ENCODE peak calls at places on chromosomes 7 and 10, in seven cellular contexts. One of them, this sample, is unnamed.

GRCh38 chr7:142632291-142633134 is 116.8 kb upstream of the PRSS1 start:
- DNase-seq in fibroblast of the aortic adventitia: peak
- DNase-seq in BE2C: peak
- DNase-seq in Peyer's patch: peak
- DNase-seq in GM12865: peak
- DNase-seq in lower lobe of right lung: peak
- DNase-seq in mesenchymal stem cell: peak
- DNase-seq in this sample: peak

GRCh38 chr7:322111-322671 is 32.2 kb downstream of the FOXL3 start:
- DNase-seq in fibroblast of the aortic adventitia: peak
- DNase-seq in BE2C: peak
- DNase-seq in Peyer's patch: peak
- DNase-seq in GM12865: peak
- DNase-seq in lower lobe of right lung: peak
- DNase-seq in mesenchymal stem cell: peak
- DNase-seq in this sample: peak

GRCh38 chr7:1059200-1060091 is 15.1 kb downstream of the GPR146 start:
- DNase-seq in fibroblast of the aortic adventitia: no peak
- DNase-seq in BE2C: no peak
- DNase-seq in Peyer's patch: peak
- DNase-seq in GM12865: peak
- DNase-seq in lower lobe of right lung: peak
- DNase-seq in mesenchymal stem cell: no peak
- DNase-seq in this sample: peak

GRCh38 chr10:86520871-86521619 is 547 bp downstream of the WAPL start:
- DNase-seq in fibroblast of the aortic adventitia: peak
- DNase-seq in BE2C: peak
- DNase-seq in Peyer's patch: peak
- DNase-seq in GM12865: peak
- DNase-seq in lower lobe of right lung: peak
- DNase-seq in mesenchymal stem cell: peak
- DNase-seq in this sample: peak

GRCh38 chr7:41481353-41481752 is 221.5 kb downstream of the INHBA start:
- DNase-seq in fibroblast of the aortic adventitia: peak
- DNase-seq in BE2C: no peak
- DNase-seq in Peyer's patch: no peak
- DNase-seq in GM12865: no peak
- DNase-seq in lower lobe of right lung: no peak
- DNase-seq in mesenchymal stem cell: no peak
- DNase-seq in this sample: no peak

GRCh38 chr7:50865450-50865849 is 82.8 kb upstream of the GRB10 start:
- DNase-seq in fibroblast of the aortic adventitia: peak
- DNase-seq in BE2C: no peak
- DNase-seq in Peyer's patch: no peak
- DNase-seq in GM12865: no peak
- DNase-seq in lower lobe of right lung: no peak
- DNase-seq in mesenchymal stem cell: no peak
- DNase-seq in this sample: no peak

GRCh38 chr10:7667262-7668141 is 736 bp upstream of the ITIH5 start:
- DNase-seq in fibroblast of the aortic adventitia: no peak
- DNase-seq in BE2C: no peak
- DNase-seq in Peyer's patch: no peak
- DNase-seq in GM12865: no peak
- DNase-seq in lower lobe of right lung: no peak
- DNase-seq in mesenchymal stem cell: no peak
- DNase-seq in this sample: no peak

GRCh38 chr10:53487019-53487983 is 714.7 kb upstream of the MBL2 start:
- DNase-seq in fibroblast of the aortic adventitia: no peak
- DNase-seq in BE2C: peak
- DNase-seq in Peyer's patch: no peak
- DNase-seq in GM12865: no peak
- DNase-seq in lower lobe of right lung: no peak
- DNase-seq in mesenchymal stem cell: no peak
- DNase-seq in this sample: no peak

GRCh38 chr10:93475871-93476270 is 6.3 kb downstream of the MYOF start:
- DNase-seq in fibroblast of the aortic adventitia: peak
- DNase-seq in BE2C: no peak
- DNase-seq in Peyer's patch: no peak
- DNase-seq in GM12865: no peak
- DNase-seq in lower lobe of right lung: no peak
- DNase-seq in mesenchymal stem cell: peak
- DNase-seq in this sample: no peak

GRCh38 chr7:128055668-128056067 is 24.4 kb upstream of the LRRC4 start:
- DNase-seq in fibroblast of the aortic adventitia: no peak
- DNase-seq in BE2C: peak
- DNase-seq in Peyer's patch: no peak
- DNase-seq in GM12865: no peak
- DNase-seq in lower lobe of right lung: no peak
- DNase-seq in mesenchymal stem cell: peak
- DNase-seq in this sample: no peak

GRCh38 chr10:6473901-6474370 is 106.1 kb downstream of the PRKCQ start:
- DNase-seq in fibroblast of the aortic adventitia: peak
- DNase-seq in BE2C: no peak
- DNase-seq in Peyer's patch: no peak
- DNase-seq in GM12865: peak
- DNase-seq in lower lobe of right lung: no peak
- DNase-seq in mesenchymal stem cell: peak
- DNase-seq in this sample: no peak

GRCh38 chr7:107390921-107391320 is 78.9 kb upstream of the GPR22 start:
- DNase-seq in fibroblast of the aortic adventitia: no peak
- DNase-seq in BE2C: no peak
- DNase-seq in Peyer's patch: no peak
- DNase-seq in GM12865: no peak
- DNase-seq in lower lobe of right lung: no peak
- DNase-seq in mesenchymal stem cell: no peak
- DNase-seq in this sample: no peak

GRCh38 chr10:45464958-45465567 is 91.0 kb downstream of the ALOX5 start:
- DNase-seq in fibroblast of the aortic adventitia: peak
- DNase-seq in BE2C: peak
- DNase-seq in Peyer's patch: peak
- DNase-seq in GM12865: peak
- DNase-seq in lower lobe of right lung: peak
- DNase-seq in mesenchymal stem cell: peak
- DNase-seq in this sample: peak

GRCh38 chr7:19144661-19145428 is at the start of gene FERD3L:
- DNase-seq in fibroblast of the aortic adventitia: no peak
- DNase-seq in BE2C: peak
- DNase-seq in Peyer's patch: no peak
- DNase-seq in GM12865: no peak
- DNase-seq in lower lobe of right lung: no peak
- DNase-seq in mesenchymal stem cell: no peak
- DNase-seq in this sample: no peak

GRCh38 chr7:148697950-148698396 is 730 bp upstream of the CUL1 start:
- DNase-seq in fibroblast of the aortic adventitia: peak
- DNase-seq in BE2C: no peak
- DNase-seq in Peyer's patch: no peak
- DNase-seq in GM12865: no peak
- DNase-seq in lower lobe of right lung: no peak
- DNase-seq in mesenchymal stem cell: peak
- DNase-seq in this sample: peak

GRCh38 chr7:131040467-131040932 is 287.2 kb upstream of the MKLN1 start:
- DNase-seq in fibroblast of the aortic adventitia: peak
- DNase-seq in BE2C: peak
- DNase-seq in Peyer's patch: peak
- DNase-seq in GM12865: peak
- DNase-seq in lower lobe of right lung: no peak
- DNase-seq in mesenchymal stem cell: peak
- DNase-seq in this sample: peak

DNA sequence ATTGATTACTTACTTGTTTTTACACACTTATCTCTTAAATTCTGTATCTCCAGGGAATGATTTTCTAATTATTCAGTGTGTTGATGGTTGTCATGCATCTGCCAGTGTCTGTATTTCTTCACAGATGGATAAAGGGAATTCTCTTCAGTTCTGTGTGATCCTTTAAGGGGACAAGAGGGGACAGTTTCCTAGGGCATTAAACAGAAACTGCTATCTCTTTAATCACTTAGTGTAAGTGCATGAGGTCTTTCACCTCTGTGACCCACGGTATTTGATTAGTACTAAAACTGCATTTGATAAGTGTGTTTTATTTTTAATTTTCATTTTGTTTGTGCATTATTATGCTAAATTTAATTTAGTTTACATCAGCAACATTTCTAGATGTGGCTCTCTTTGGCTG is 26.6 kb upstream of the SEMA3D start:
- DNase-seq in fibroblast of the aortic adventitia: no peak
- DNase-seq in BE2C: no peak
- DNase-seq in Peyer's patch: no peak
- DNase-seq in GM12865: no peak
- DNase-seq in lower lobe of right lung: no peak
- DNase-seq in mesenchymal stem cell: no peak
- DNase-seq in this sample: no peak
- H3K4me3 ChIP-seq in fibroblast of the aortic adventitia: no peak
- H3K4me3 ChIP-seq in BE2C: no peak
- H3K4me3 ChIP-seq in Peyer's patch: no peak
- H3K4me3 ChIP-seq in GM12865: no peak
- H3K4me3 ChIP-seq in lower lobe of right lung: no peak
- H3K4me3 ChIP-seq in mesenchymal stem cell: no peak
- H3K4me3 ChIP-seq in this sample: no peak

DNA sequence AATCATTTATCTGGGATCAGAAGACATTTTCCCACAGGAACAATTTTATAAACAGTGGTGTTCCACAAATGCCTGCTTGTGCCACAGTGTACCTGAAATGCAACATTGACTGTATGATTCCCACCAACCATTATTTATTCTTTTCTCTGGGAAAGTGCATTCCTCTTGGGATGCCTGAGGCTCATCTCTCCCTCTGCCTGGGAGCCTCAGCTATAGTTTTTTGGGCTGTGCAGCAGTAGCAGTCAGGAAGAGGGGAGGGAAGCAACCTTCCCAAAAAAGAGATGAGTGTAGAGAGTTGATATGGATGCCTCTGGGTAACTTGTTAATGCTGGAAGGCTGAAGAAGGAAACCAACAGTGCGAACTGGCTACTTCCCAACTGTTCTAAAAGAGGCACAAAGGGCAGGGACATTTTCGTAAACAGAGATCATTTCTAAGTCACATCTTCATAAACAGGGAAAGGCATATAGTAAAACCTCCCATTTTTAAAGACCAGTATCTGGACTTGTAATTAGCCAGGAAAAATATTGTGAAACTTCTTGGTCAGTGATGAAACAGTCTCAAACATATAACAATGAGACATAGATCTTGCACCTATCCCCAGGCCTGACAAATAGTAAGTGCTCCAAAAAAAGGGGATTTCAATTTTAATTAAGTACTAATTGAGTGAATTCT is 1.4 kb upstream of the CALD1 start:
- DNase-seq in fibroblast of the aortic adventitia: peak
- DNase-seq in BE2C: no peak
- DNase-seq in Peyer's patch: no peak
- DNase-seq in GM12865: no peak
- DNase-seq in lower lobe of right lung: no peak
- DNase-seq in mesenchymal stem cell: peak
- DNase-seq in this sample: no peak
- H3K4me3 ChIP-seq in fibroblast of the aortic adventitia: no peak
- H3K4me3 ChIP-seq in BE2C: no peak
- H3K4me3 ChIP-seq in Peyer's patch: no peak
- H3K4me3 ChIP-seq in GM12865: no peak
- H3K4me3 ChIP-seq in lower lobe of right lung: no peak
- H3K4me3 ChIP-seq in mesenchymal stem cell: peak
- H3K4me3 ChIP-seq in this sample: no peak

DNA sequence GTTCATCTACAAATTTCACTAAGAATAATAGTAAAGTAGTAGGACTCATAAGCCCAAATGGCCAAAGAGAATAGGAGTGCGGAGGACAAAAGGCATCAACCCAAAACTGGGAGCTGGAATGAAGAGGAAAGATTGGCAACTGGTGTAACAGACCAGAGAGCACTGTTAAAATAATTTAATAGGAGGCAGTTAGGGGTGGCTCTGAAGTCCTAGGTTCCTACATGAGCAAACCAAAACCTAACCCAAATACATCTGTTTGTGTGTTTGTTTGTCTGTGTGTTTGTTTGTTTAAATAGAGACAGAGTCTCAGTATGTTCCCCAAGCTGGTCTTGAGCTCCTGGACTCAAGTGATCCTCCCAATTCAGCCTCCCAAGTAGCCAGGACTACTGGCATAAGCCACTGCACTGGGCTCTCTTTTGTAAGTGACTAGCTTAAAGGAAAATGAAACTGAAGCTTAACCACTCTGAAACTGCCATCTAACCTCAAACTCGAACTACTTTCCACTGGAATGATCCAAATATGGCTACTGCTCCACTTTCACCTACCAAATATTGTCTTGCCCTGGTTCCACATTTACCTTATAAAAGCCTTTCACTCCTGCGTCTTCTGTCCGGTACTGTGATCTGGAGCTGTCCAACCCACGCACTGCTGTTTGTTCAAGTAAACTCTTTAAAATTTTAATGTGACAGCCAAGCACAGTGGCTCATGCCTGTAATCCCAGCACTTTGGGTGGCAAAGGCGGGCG is 94.9 kb downstream of the AKR1D1 start:
- DNase-seq in fibroblast of the aortic adventitia: no peak
- DNase-seq in BE2C: no peak
- DNase-seq in Peyer's patch: no peak
- DNase-seq in GM12865: peak
- DNase-seq in lower lobe of right lung: no peak
- DNase-seq in mesenchymal stem cell: no peak
- DNase-seq in this sample: no peak
- H3K4me3 ChIP-seq in fibroblast of the aortic adventitia: no peak
- H3K4me3 ChIP-seq in BE2C: no peak
- H3K4me3 ChIP-seq in Peyer's patch: no peak
- H3K4me3 ChIP-seq in GM12865: no peak
- H3K4me3 ChIP-seq in lower lobe of right lung: no peak
- H3K4me3 ChIP-seq in mesenchymal stem cell: no peak
- H3K4me3 ChIP-seq in this sample: no peak

GRCh38 chr7:44201813-44202212 is 1.0 kb downstream of the YKT6 start:
- DNase-seq in fibroblast of the aortic adventitia: peak
- DNase-seq in BE2C: no peak
- DNase-seq in Peyer's patch: no peak
- DNase-seq in GM12865: no peak
- DNase-seq in lower lobe of right lung: no peak
- DNase-seq in mesenchymal stem cell: peak
- DNase-seq in this sample: no peak
- H3K4me3 ChIP-seq in fibroblast of the aortic adventitia: peak
- H3K4me3 ChIP-seq in BE2C: peak
- H3K4me3 ChIP-seq in Peyer's patch: peak
- H3K4me3 ChIP-seq in GM12865: peak
- H3K4me3 ChIP-seq in lower lobe of right lung: peak
- H3K4me3 ChIP-seq in mesenchymal stem cell: peak
- H3K4me3 ChIP-seq in this sample: peak

GRCh38 chr7:84912537-84912936 is 274.3 kb downstream of the SEMA3D start:
- DNase-seq in fibroblast of the aortic adventitia: no peak
- DNase-seq in BE2C: no peak
- DNase-seq in Peyer's patch: no peak
- DNase-seq in GM12865: no peak
- DNase-seq in lower lobe of right lung: no peak
- DNase-seq in mesenchymal stem cell: no peak
- DNase-seq in this sample: no peak
- H3K4me3 ChIP-seq in fibroblast of the aortic adventitia: no peak
- H3K4me3 ChIP-seq in BE2C: no peak
- H3K4me3 ChIP-seq in Peyer's patch: no peak
- H3K4me3 ChIP-seq in GM12865: no peak
- H3K4me3 ChIP-seq in lower lobe of right lung: no peak
- H3K4me3 ChIP-seq in mesenchymal stem cell: no peak
- H3K4me3 ChIP-seq in this sample: no peak

GRCh38 chr10:119211625-119212441 is 4.5 kb downstream of the GRK5 start:
- DNase-seq in fibroblast of the aortic adventitia: peak
- DNase-seq in BE2C: no peak
- DNase-seq in Peyer's patch: no peak
- DNase-seq in GM12865: peak
- DNase-seq in lower lobe of right lung: no peak
- DNase-seq in mesenchymal stem cell: peak
- DNase-seq in this sample: no peak
- H3K4me3 ChIP-seq in fibroblast of the aortic adventitia: peak
- H3K4me3 ChIP-seq in BE2C: no peak
- H3K4me3 ChIP-seq in Peyer's patch: peak
- H3K4me3 ChIP-seq in GM12865: no peak
- H3K4me3 ChIP-seq in lower lobe of right lung: peak
- H3K4me3 ChIP-seq in mesenchymal stem cell: peak
- H3K4me3 ChIP-seq in this sample: peak

This sample was measured in A673.